ENCODE peak calls at places on chromosomes 12 and 14, in four cellular contexts. Q is RWPE1, X is heart right ventricle, U is HFF-Myc. O is an unnamed sample.
A peak's percentile ranks its signal among the peaks of the same experiment; 100 is the strongest.

GRCh38 chr12:87086118-87086891 is 830.1 kb upstream of the MGAT4C start:
- DNase-seq in Q (no peak), X (no peak), U (no peak), O (no peak)

GRCh38 chr12:64566122-64566521 is 44.2 kb upstream of the RASSF3 start:
- DNase-seq in Q (no peak), X (no peak), U (no peak), O (no peak)

GRCh38 chr12:70400124-70400523 is 34.0 kb downstream of the KCNMB4 start:
- DNase-seq in Q (no peak), X (no peak), U (no peak), O (no peak)

GRCh38 chr14:74249433-74250375 is 10.5 kb downstream of the VSX2 start:
- DNase-seq in Q (no peak), X (no peak), U (no peak), O (no peak)

GRCh38 chr12:44618960-44619359 is 257.2 kb downstream of the NELL2 start:
- DNase-seq in Q (no peak), X (no peak), U (no peak), O (no peak)

GRCh38 chr12:7749442-7749841 is 2.3 kb upstream of the CLEC4C start:
- DNase-seq in Q (no peak), X (no peak), U (no peak), O (peak; percentile 35)

GRCh38 chr12:47768323-47768811 is 4.7 kb upstream of the SLC48A1 start:
- DNase-seq in Q (peak; percentile 87), X (no peak), U (no peak), O (no peak)

GRCh38 chr12:128068211-128068610 is 198.8 kb upstream of the TMEM132C start:
- DNase-seq in Q (no peak), X (no peak), U (no peak), O (no peak)

GRCh38 chr12:77760271-77761025 is 70.2 kb upstream of the NAV3 start:
- DNase-seq in Q (no peak), X (no peak), U (no peak), O (no peak)

GRCh38 chr12:14572401-14572800 is 4.7 kb upstream of the PLBD1 start:
- DNase-seq in Q (no peak), X (no peak), U (no peak), O (no peak)

GRCh38 chr14:61456720-61457119 is 135.3 kb downstream of the PRKCH start:
- DNase-seq in Q (peak; percentile 69), X (peak; percentile 58), U (peak; percentile 43), O (peak; percentile 67)

GRCh38 chr14:58755026-58755929 is 117.5 kb downstream of the DACT1 start:
- DNase-seq in Q (no peak), X (no peak), U (no peak), O (no peak)

GRCh38 chr12:91610561-91610960 is 427.9 kb upstream of the DCN start:
- DNase-seq in Q (no peak), X (no peak), U (no peak), O (no peak)

GRCh38 chr14:95487669-95488084 is 28.8 kb downstream of the SYNE3 start:
- DNase-seq in Q (no peak), X (no peak), U (no peak), O (no peak)

GRCh38 chr14:72822946-72823611 is 70.8 kb downstream of the DPF3 start:
- DNase-seq in Q (no peak), X (peak; percentile 41), U (no peak), O (no peak)

DNA sequence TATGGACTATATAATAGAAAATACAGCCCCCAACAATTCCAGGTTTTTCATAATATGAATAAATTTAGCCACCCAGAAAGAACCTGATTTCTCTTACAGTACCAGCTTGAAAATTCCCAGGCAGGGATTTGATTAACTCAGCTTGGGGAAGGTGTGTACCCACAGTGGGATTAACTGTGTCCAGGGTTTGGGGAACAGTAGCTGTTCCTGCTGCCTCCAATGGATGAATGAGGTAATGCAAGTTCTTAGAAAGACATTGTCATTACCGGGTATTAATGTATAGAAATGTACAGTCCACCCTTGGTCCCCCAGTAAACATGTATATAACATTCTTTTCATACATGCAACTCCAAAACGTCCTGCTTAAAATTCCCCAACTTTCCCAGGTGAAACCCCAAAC is 115.6 kb downstream of the LRIG3 start:
- DNase-seq in Q (peak; percentile 5), X (no peak), U (no peak), O (peak; percentile 7)
- TF ChIP-seq CTCF in Q (peak; percentile 26), X (peak; percentile 13), U (peak; percentile 42), O (peak; percentile 1)

DNA sequence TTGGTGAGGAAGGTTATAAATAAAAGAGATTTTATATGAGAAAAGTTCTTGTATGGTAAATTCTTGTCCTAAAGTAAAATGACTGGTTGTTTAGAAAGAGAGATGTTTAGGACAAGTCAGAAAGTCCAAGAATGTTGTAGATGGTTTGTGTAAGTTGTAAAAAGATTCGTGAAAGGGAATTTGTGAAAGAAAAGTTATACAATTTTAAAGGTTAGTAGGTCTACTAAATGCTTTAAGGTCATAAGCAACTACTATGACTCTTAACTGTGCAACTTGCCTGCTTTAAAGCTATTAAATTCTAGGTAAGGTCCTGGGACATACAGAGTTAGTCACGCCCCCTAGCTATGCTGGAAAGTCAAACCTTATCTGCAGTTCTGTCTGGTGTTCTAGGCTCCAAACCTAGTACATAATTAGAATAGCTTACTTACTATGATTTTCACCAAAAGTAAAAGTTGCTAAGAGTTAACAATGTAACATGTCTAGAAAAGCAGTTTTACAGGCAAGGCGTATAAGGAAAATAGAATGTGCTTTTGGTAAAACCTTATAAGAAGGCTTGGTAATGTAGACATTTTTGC is 11.2 kb upstream of the DHRS2 start:
- DNase-seq in Q (no peak), X (no peak), U (no peak), O (no peak)
- TF ChIP-seq CTCF in Q (no peak), X (no peak), U (no peak), O (no peak)

DNA sequence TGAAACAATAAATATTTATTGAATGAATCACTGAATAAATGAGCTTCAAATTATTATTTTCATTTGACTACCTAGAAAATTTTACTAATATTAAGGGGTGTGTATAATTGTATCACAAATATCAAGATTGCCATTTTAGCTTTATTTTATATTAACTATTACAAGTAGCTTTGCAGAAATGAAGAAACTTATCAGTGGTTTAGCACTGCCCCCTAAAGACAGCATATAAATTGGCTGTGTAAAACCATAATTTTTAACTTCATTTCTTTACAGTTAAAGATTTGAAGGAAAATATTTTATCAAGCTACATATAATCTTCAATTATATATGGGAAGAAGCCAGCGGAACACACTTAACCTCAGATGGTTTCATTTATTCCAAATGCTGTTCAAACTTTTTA is 11.4 kb downstream of the GARIN6 start:
- DNase-seq in Q (no peak), X (no peak), U (no peak), O (no peak)
- TF ChIP-seq CTCF in Q (peak; percentile 15), X (peak; percentile 27), U (no peak), O (no peak)

GRCh38 chr12:93128332-93128707 is 199.2 kb upstream of the EEA1 start:
- DNase-seq in Q (no peak), X (peak; percentile 21), U (no peak), O (no peak)

GRCh38 chr12:93126069-93126474 is 197.0 kb upstream of the EEA1 start:
- DNase-seq in Q (no peak), X (no peak), U (no peak), O (no peak)

GRCh38 chr12:93125126-93125525 is 196.0 kb upstream of the EEA1 start:
- DNase-seq in Q (no peak), X (no peak), U (no peak), O (no peak)

GRCh38 chr12:93127107-93127560 is 198.0 kb upstream of the EEA1 start:
- DNase-seq in Q (no peak), X (no peak), U (no peak), O (no peak)

DNA sequence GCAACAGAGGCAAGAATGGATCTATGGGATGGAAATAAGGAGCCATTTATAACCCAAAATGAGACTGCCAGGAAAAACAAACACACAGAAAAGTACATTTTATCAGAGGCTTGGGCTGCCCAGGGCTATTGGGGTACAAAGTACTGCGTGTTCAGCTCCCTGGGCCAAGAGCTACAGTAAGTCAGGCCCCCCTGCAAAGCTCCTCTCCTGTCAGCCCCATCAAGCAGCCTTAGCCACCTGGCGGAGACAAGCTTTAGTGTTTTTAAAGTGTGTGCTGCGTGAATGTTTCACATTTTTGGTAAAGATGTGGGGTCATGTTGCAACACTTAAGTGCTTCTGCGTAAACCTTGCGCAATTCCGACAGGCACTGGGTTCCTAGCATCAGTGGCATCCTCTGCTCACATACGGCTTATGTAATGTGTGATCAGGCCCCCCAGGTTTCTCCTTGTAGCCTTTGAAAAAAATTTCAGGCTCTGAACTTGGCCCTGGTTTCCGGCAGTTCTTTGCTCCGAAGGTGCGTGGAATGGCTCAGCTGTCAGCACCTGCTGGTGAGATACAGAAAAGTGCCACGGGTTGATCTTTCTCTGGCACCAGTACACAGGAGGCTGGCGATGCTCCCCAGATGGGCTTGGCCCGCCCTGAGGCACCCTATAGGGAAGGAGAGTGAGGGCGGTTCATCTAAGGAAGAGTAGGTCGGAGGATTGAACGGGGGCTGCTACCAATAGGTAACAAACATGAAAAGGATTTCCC is 198.7 kb upstream of the EEA1 start:
- DNase-seq in Q (peak; percentile 60), X (peak; percentile 72), U (peak; percentile 80), O (no peak)
- TF ChIP-seq CTCF in Q (peak; percentile 68), X (peak; percentile 42), U (peak; percentile 35), O (no peak)